ENCODE peak calls at places on chromosomes 13 and 19, in five cellular contexts. T is COR-L47, W is HuH-7.5, Q is frontal cortex, D is Right ventricle myocardium inferior. H is an unnamed sample.

GRCh38 chr19:45294291-45295029 is 28.2 kb downstream of the CKM start:
- DNase-seq in T (no peak), W (no peak), Q (no peak), D (peak), H (no peak)

GRCh38 chr13:41603917-41604316 is 146.6 kb downstream of the RGCC start:
- DNase-seq in T (peak), W (no peak), Q (no peak), D (no peak), H (peak)

GRCh38 chr19:1826557-1827521 is 14.8 kb upstream of the ATP8B3 start:
- DNase-seq in T (no peak), W (no peak), Q (no peak), D (no peak), H (no peak)

GRCh38 chr19:1076951-1077350 is 10.0 kb downstream of the ARHGAP45 start:
- DNase-seq in T (no peak), W (no peak), Q (no peak), D (peak), H (peak)

GRCh38 chr13:32086366-32086765 is 54.8 kb downstream of the FRY start:
- DNase-seq in T (no peak), W (no peak), Q (no peak), D (no peak), H (no peak)

GRCh38 chr13:29956771-29957170 is 106.4 kb upstream of the UBL3 start:
- DNase-seq in T (no peak), W (no peak), Q (no peak), D (no peak), H (no peak)

GRCh38 chr19:45664575-45664974 is 3.4 kb upstream of the GIPR start:
- DNase-seq in T (no peak), W (no peak), Q (no peak), D (no peak), H (no peak)

GRCh38 chr19:10333758-10334339 is 520 bp upstream of the RAVER1 start:
- DNase-seq in T (no peak), W (no peak), Q (no peak), D (peak), H (no peak)

GRCh38 chr13:33815011-33815550 is 2.9 kb upstream of the RFC3 start:
- DNase-seq in T (no peak), W (no peak), Q (no peak), D (no peak), H (no peak)

GRCh38 chr13:33218020-33218419 is 67.5 kb downstream of the STARD13 start:
- DNase-seq in T (no peak), W (no peak), Q (no peak), D (no peak), H (peak)

GRCh38 chr19:16637535-16637934 is 9.5 kb upstream of the MED26 start:
- DNase-seq in T (no peak), W (no peak), Q (no peak), D (no peak), H (no peak)

GRCh38 chr13:39531646-39532045 is 71.3 kb downstream of the LHFPL6 start:
- DNase-seq in T (no peak), W (no peak), Q (no peak), D (no peak), H (peak)

GRCh38 chr13:97388385-97388784 is 45.6 kb upstream of the RAP2A start:
- DNase-seq in T (no peak), W (no peak), Q (no peak), D (no peak), H (no peak)

GRCh38 chr19:38684078-38684861 is 36.8 kb downstream of the ACTN4 start:
- DNase-seq in T (no peak), W (no peak), Q (no peak), D (peak), H (peak)

GRCh38 chr13:111850976-111851375 is 216.0 kb upstream of the SOX1 start:
- DNase-seq in T (no peak), W (no peak), Q (no peak), D (no peak), H (no peak)

GRCh38 chr13:78601886-78602560 is 1.3 kb downstream of the POU4F1 start:
- DNase-seq in T (no peak), W (no peak), Q (peak), D (peak), H (no peak)

GRCh38 chr13:39527961-39528720 is 74.9 kb downstream of the LHFPL6 start:
- DNase-seq in T (no peak), W (no peak), Q (no peak), D (no peak), H (peak)

GRCh38 chr19:6564393-6564792 is 26.6 kb downstream of the CD70 start:
- DNase-seq in T (no peak), W (no peak), Q (no peak), D (no peak), H (peak)

GRCh38 chr13:46885018-46885417 is 11.8 kb downstream of the HTR2A start:
- DNase-seq in T (no peak), W (no peak), Q (no peak), D (no peak), H (peak)

H was measured in PC-3.